ENCODE peak calls at places on chromosomes 2 and 18, in eight cellular contexts. Y is PC-3; J is NCI-H774; N is stimulated activated CD4-positive, alpha-beta T cell treated with anti-CD3 and anti-CD28 coated beads, Interleukin-2, amount 100 ng/mL, for 24 hours; Q is GM04504; I is midbrain; V is renal cortical epithelial cell; P is GM23248. G is an unnamed sample.

GRCh38 chr2:128359841-128360240 is 41.2 kb upstream of the HS6ST1 start:
- DNase-seq in Y (no peak), Q (no peak), I (no peak), V (no peak), N (no peak), P (no peak), J (no peak), G (no peak)

GRCh38 chr2:3143602-3144001 is 234.0 kb downstream of the EIPR1 start:
- DNase-seq in I (no peak), V (no peak), N (no peak), Y (no peak), J (no peak), Q (no peak), P (no peak), G (no peak)

GRCh38 chr2:105517814-105518705 is 119.2 kb upstream of the FHL2 start:
- DNase-seq in N (no peak), J (no peak), V (peak; percentile 57), I (peak; percentile 2), Y (no peak), Q (no peak), P (peak; percentile 45), G (no peak)

GRCh38 chr2:238505119-238505891 is 78.6 kb downstream of the ASB1 start:
- DNase-seq in P (no peak), J (no peak), N (no peak), I (no peak), Q (no peak), Y (no peak), V (no peak), G (no peak)

GRCh38 chr2:138219961-138220360 is 255.7 kb downstream of the HNMT start:
- DNase-seq in V (no peak), N (no peak), I (no peak), J (no peak), Q (no peak), P (no peak), Y (no peak), G (no peak)

GRCh38 chr2:63681896-63682295 is 93.1 kb downstream of the MDH1 start:
- DNase-seq in P (no peak), Y (no peak), I (no peak), J (no peak), Q (no peak), N (no peak), V (no peak), G (no peak)

GRCh38 chr2:130334026-130334425 is 8.7 kb upstream of the IMP4 start:
- DNase-seq in I (no peak), J (no peak), P (no peak), Y (no peak), N (no peak), V (no peak), Q (no peak), G (no peak)

GRCh38 chr2:138581909-138582308 is 80.3 kb downstream of the SPOPL start:
- DNase-seq in N (no peak), Y (no peak), P (no peak), V (no peak), Q (no peak), I (no peak), J (no peak), G (no peak)

GRCh38 chr2:42957109-42958035 is 165.0 kb upstream of the HAAO start:
- DNase-seq in I (no peak), Q (no peak), P (no peak), Y (peak; percentile 14), J (no peak), V (peak; percentile 98), N (no peak), G (peak; percentile 95)

GRCh38 chr2:37376421-37377186 is 32.2 kb downstream of the QPCT start:
- DNase-seq in N (peak; percentile 37), Q (peak; percentile 92), P (peak; percentile 97), J (peak; percentile 3), I (no peak), Y (peak; percentile 95), V (no peak), G (no peak)

GRCh38 chr2:19786408-19787058 is 115.2 kb downstream of the TTC32 start:
- DNase-seq in N (no peak), P (peak; percentile 91), Q (no peak), J (no peak), Y (peak; percentile 48), I (no peak), V (peak; percentile 73), G (no peak)

GRCh38 chr18:12305930-12306629 is 2.0 kb upstream of the TUBB6 start:
- DNase-seq in V (no peak), J (no peak), N (no peak), P (no peak), Y (no peak), I (no peak), Q (no peak), G (no peak)

G was measured in epithelial cell of proximal tubule.